ENCODE peak calls at places on chromosomes 7 and 10, in six cellular contexts. U, M, A, D, W and H are unnamed samples.

GRCh38 chr10:58570307-58570723 is 57.6 kb downstream of the BICC1 start:
- DNase-seq in A (no peak), D (no peak), U (no peak), M (no peak), W (peak), H (no peak)

GRCh38 chr7:45700556-45700955 is 126.4 kb downstream of the ADCY1 start:
- DNase-seq in D (no peak), W (peak), U (peak), M (no peak), A (no peak), H (no peak)

GRCh38 chr10:90561666-90562065 is 296.2 kb downstream of the HTR7 start:
- DNase-seq in A (no peak), D (no peak), W (no peak), M (no peak), U (no peak), H (no peak)

GRCh38 chr7:55100172-55100961 is 81.5 kb downstream of the EGFR start:
- DNase-seq in D (no peak), A (peak), M (no peak), U (peak), W (peak), H (no peak)

GRCh38 chr10:45809829-45810228 is 37.5 kb downstream of the AGAP4 start:
- DNase-seq in W (peak), D (no peak), A (no peak), M (no peak), U (no peak), H (no peak)

GRCh38 chr7:100914879-100915442 is 19.3 kb upstream of the ACHE start:
- DNase-seq in A (no peak), M (peak), U (no peak), W (no peak), D (no peak), H (no peak)

GRCh38 chr7:43175525-43176200 is 63.2 kb downstream of the HECW1 start:
- DNase-seq in M (no peak), U (no peak), W (no peak), A (no peak), D (no peak), H (no peak)

GRCh38 chr7:1466524-1467271 is 7.4 kb upstream of the MICALL2 start:
- DNase-seq in D (peak), M (peak), W (peak), A (no peak), U (peak), H (peak)

GRCh38 chr7:20388064-20388463 is 57.4 kb downstream of the ITGB8 start:
- DNase-seq in M (no peak), A (no peak), W (no peak), U (no peak), D (no peak), H (no peak)

GRCh38 chr7:80428161-80429054 is 83.5 kb downstream of the GNAT3 start:
- DNase-seq in U (no peak), A (peak), D (peak), W (peak), M (no peak), H (peak)

GRCh38 chr10:31630866-31631567 is 297.6 kb downstream of the ARHGAP12 start:
- DNase-seq in U (no peak), A (no peak), W (peak), M (no peak), D (no peak), H (no peak)

GRCh38 chr7:48165157-48165556 is 6.1 kb upstream of the ABCA13 start:
- DNase-seq in M (no peak), D (no peak), U (no peak), A (no peak), W (no peak), H (no peak)

GRCh38 chr10:70537398-70538194 is 59.0 kb downstream of the PALD1 start:
- DNase-seq in U (no peak), D (no peak), A (no peak), M (peak), W (no peak), H (no peak)

GRCh38 chr10:103451091-103451801 is 924 bp downstream of the CALHM2 start:
- DNase-seq in W (peak), A (no peak), D (no peak), M (peak), U (peak), H (no peak)

GRCh38 chr7:28332031-28332430 is 80.3 kb upstream of the CREB5 start:
- DNase-seq in M (no peak), D (no peak), W (no peak), A (no peak), U (no peak), H (no peak)

GRCh38 chr7:67423058-67423457 is 426.4 kb downstream of the TYW1 start:
- DNase-seq in M (no peak), U (no peak), W (peak), A (peak), D (no peak), H (peak)

GRCh38 chr7:132404261-132404660 is 172.0 kb downstream of the PLXNA4 start:
- DNase-seq in D (no peak), W (no peak), M (no peak), U (no peak), A (no peak), H (no peak)

GRCh38 chr10:64115913-64116643 is 594.9 kb downstream of the REEP3 start:
- DNase-seq in U (no peak), W (peak), D (peak), M (no peak), A (peak), H (peak)

GRCh38 chr10:17409170-17409733 is 45.1 kb downstream of the ST8SIA6 start:
- DNase-seq in U (no peak), M (no peak), A (no peak), D (no peak), W (peak), H (peak)

GRCh38 chr7:114819629-114820362 is 102.1 kb upstream of the MDFIC start:
- DNase-seq in D (peak), U (peak), W (peak), A (no peak), M (no peak), H (peak)